ENCODE peak calls at places on chromosomes 2 and 18, in ten cellular contexts. E is transverse colon, C is heart right ventricle, N is prostate gland, B is hepatocyte, S is heart left ventricle, J is pancreas, Q is Peyer's patch, U is tibial nerve, K is HAP-1. H is an unnamed sample. For H3K9me3 and H3K4me1, the result is how much of the 10 kb centered on the place peaks cover.

GRCh38 chr2:119823734-119824334 is 64.1 kb downstream of the PTPN4 start:
- DNase-seq in E (no peak), C (no peak), N (no peak), B (peak), S (peak), J (no peak), Q (no peak), U (no peak), K (peak), H (no peak)

GRCh38 chr2:226474131-226474530 is 325.5 kb downstream of the IRS1 start:
- DNase-seq in E (no peak), C (no peak), N (no peak), B (no peak), S (no peak), J (no peak), Q (no peak), U (no peak), K (no peak), H (no peak)

GRCh38 chr2:175398848-175399247 is 217.3 kb upstream of the ATP5MC3 start:
- DNase-seq in E (no peak), C (no peak), N (no peak), B (no peak), S (no peak), J (no peak), Q (no peak), U (no peak), K (no peak), H (no peak)

GRCh38 chr18:63788447-63789096 is 13.4 kb downstream of the SERPINB7 start:
- DNase-seq in E (no peak), C (no peak), N (no peak), B (no peak), S (no peak), J (no peak), Q (no peak), U (no peak), K (no peak), H (no peak)

GRCh38 chr18:79484661-79485621 is 89.2 kb downstream of the NFATC1 start:
- DNase-seq in E (peak), C (no peak), N (no peak), B (peak), S (peak), J (no peak), Q (no peak), U (no peak), K (no peak), H (no peak)

GRCh38 chr2:15182275-15182674 is 378.9 kb downstream of the NBAS start:
- DNase-seq in E (no peak), C (no peak), N (no peak), B (no peak), S (no peak), J (no peak), Q (no peak), U (no peak), K (no peak), H (no peak)

GRCh38 chr2:231523451-231524266 is 6.6 kb downstream of the NMUR1 start:
- DNase-seq in E (no peak), C (no peak), N (no peak), B (no peak), S (no peak), J (no peak), Q (no peak), U (no peak), K (no peak), H (no peak)

GRCh38 chr18:7177131-7177744 is 53.7 kb upstream of the LRRC30 start:
- DNase-seq in E (no peak), C (peak), N (peak), B (peak), S (no peak), J (peak), Q (no peak), U (peak), K (no peak), H (peak)

GRCh38 chr2:69050802-69051201 is 37.8 kb downstream of the ANTXR1 start:
- DNase-seq in E (no peak), C (no peak), N (no peak), B (no peak), S (no peak), J (no peak), Q (no peak), U (no peak), K (no peak), H (no peak)

GRCh38 chr2:49255325-49256023 is 101.2 kb upstream of the FSHR start:
- DNase-seq in E (no peak), C (no peak), N (peak), B (peak), S (no peak), J (no peak), Q (no peak), U (no peak), K (peak), H (no peak)

GRCh38 chr2:232888099-232888836 is 18.2 kb downstream of the SNORC start:
- DNase-seq in E (no peak), C (no peak), N (no peak), B (peak), S (no peak), J (no peak), Q (no peak), U (peak), K (no peak), H (no peak)

DNA sequence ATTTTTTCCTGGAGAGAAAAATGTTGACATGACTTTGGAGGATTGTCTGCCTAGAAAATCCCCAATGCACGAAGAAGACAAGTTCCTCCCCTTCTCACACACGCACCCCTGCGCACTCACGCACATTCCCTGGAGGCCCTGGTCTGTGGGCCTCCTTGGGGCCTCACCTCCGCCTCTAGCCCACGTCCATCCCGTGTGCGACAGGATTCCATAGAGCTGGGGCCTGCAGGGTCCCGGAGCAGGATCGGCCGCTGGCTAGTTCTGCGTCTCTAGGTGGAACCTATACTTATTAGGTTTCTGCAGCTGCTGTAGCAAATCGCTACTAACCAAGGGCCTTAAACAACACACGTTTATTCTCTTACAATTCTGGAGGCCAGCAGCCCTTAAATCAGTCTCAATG is 198.9 kb downstream of the ZFP36L2 start:
- DNase-seq in E (no peak), C (no peak), N (no peak), B (no peak), S (no peak), J (no peak), Q (no peak), U (no peak), K (no peak), H (no peak)
- H3K9me3 ChIP-seq in E (under half), C (under half), N (under half), B (under half), S (under half), J (under half), Q (under half), U (under half), K (under half), H (under half)

GRCh38 chr18:44609210-44609941 is 71.3 kb upstream of the SETBP1 start:
- DNase-seq in E (no peak), C (no peak), N (no peak), B (no peak), S (no peak), J (no peak), Q (no peak), U (no peak), K (no peak), H (no peak)
- H3K4me1 ChIP-seq in E (under half), C (under half), N (under half), B (under half), S (under half), J (under half), Q (under half), U (under half), K (under half), H (under half)

GRCh38 chr2:16317211-16317830 is 348.3 kb downstream of the CYRIA start:
- DNase-seq in E (no peak), C (no peak), N (no peak), B (no peak), S (no peak), J (no peak), Q (no peak), U (no peak), K (no peak), H (no peak)
- H3K9me3 ChIP-seq in E (under half), C (under half), N (under half), B (under half), S (under half), J (under half), Q (under half), U (under half), K (under half), H (under half)

DNA sequence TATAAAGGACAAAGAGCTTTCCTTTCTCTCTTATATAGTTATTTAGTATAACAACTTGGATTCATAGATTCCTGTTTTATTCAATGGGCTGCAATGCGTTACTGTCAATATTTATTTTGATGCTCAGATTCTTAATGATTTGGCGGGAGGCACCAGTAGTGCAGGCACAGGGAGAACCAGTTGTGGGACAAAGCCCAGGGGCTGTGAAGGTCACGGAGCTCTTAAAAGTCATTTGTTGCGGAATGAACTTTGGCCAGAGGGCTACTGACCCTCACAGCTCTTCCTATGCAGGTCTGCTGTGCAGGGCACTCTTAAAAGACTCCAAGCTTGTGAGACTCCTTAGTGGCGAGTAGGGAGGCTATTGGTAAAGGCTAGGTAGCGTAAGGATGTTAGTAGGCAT is 34.0 kb downstream of the BCL2L11 start:
- DNase-seq in E (no peak), C (no peak), N (no peak), B (no peak), S (no peak), J (no peak), Q (no peak), U (no peak), K (no peak), H (no peak)
- H3K4me1 ChIP-seq in E (under half), C (under half), N (under half), B (under half), S (under half), J (under half), Q (under half), U (under half), K (under half), H (under half)

H was measured in lung.